ENCODE peak calls at places on chromosomes 12 and 14, in ten cellular contexts. K is prostate gland, S is adrenal gland, G is ovary, A is stomach, W is sigmoid colon, H is A549, E is endothelial cell of umbilical vein, R is body of pancreas, F is uterus. J is an unnamed sample.

GRCh38 chr14:35374273-35374681 is 30.3 kb downstream of the NFKBIA start:
- DNase-seq in W (peak; percentile 83), F (peak; percentile 50), R (no peak), G (no peak), H (peak; percentile 85), S (peak; percentile 92), E (peak; percentile 36), K (no peak), A (peak; percentile 51), J (no peak)

GRCh38 chr14:23457587-23458445 is 11.7 kb upstream of the NGDN start:
- DNase-seq in F (no peak), S (no peak), A (no peak), R (no peak), E (no peak), W (no peak), K (no peak), G (no peak), H (no peak), J (peak; percentile 78)

GRCh38 chr12:41743835-41744234 is 400.8 kb downstream of the GXYLT1 start:
- DNase-seq in G (no peak), R (no peak), W (no peak), E (no peak), K (no peak), A (no peak), F (no peak), H (peak; percentile 25), S (no peak), J (no peak)

GRCh38 chr12:10241781-10242180 is 29.1 kb downstream of the GABARAPL1 start:
- DNase-seq in S (no peak), G (no peak), W (no peak), E (no peak), K (no peak), A (no peak), F (no peak), R (no peak), H (no peak), J (no peak)

GRCh38 chr12:51118706-51119105 is 35.3 kb upstream of the CSRNP2 start:
- DNase-seq in W (no peak), G (no peak), H (no peak), F (no peak), S (no peak), E (no peak), A (no peak), R (no peak), K (no peak), J (no peak)

GRCh38 chr12:69844416-69844815 is 19.4 kb downstream of the MYRFL start:
- DNase-seq in S (no peak), A (no peak), F (no peak), G (no peak), H (no peak), W (no peak), E (no peak), R (no peak), K (no peak), J (no peak)

GRCh38 chr12:2256915-2257314 is 204.1 kb downstream of the CACNA1C start:
- DNase-seq in K (no peak), A (no peak), G (no peak), H (no peak), E (no peak), S (peak; percentile 50), W (no peak), F (no peak), R (no peak), J (no peak)

GRCh38 chr14:78401866-78402265 is 231.7 kb downstream of the NRXN3 start:
- DNase-seq in E (no peak), S (no peak), K (no peak), H (no peak), F (no peak), R (no peak), G (no peak), A (no peak), W (no peak), J (no peak)

GRCh38 chr12:13179159-13180074 is 17.1 kb upstream of the EMP1 start:
- DNase-seq in G (peak; percentile 59), W (peak; percentile 74), S (no peak), E (no peak), H (peak; percentile 33), A (peak; percentile 64), K (peak; percentile 12), F (peak; percentile 67), R (peak; percentile 65), J (peak; percentile 84)

GRCh38 chr12:124404162-124404561 is 109.3 kb downstream of the RFLNA start:
- DNase-seq in H (no peak), W (peak; percentile 77), A (no peak), K (no peak), E (no peak), S (peak; percentile 78), R (no peak), G (peak; percentile 70), F (no peak), J (no peak)

GRCh38 chr14:96206461-96206860 is 1.8 kb downstream of the BDKRB2 start:
- DNase-seq in E (no peak), A (no peak), H (no peak), W (no peak), G (no peak), R (peak; percentile 71), F (no peak), K (peak; percentile 16), S (no peak), J (no peak)

GRCh38 chr12:58608711-58609110 is 311.6 kb downstream of the LRIG3 start:
- DNase-seq in K (no peak), W (no peak), E (no peak), F (no peak), G (no peak), H (no peak), S (no peak), A (no peak), R (no peak), J (no peak)
- H3K4me3 ChIP-seq in K (no peak overlapping the region), W (no peak overlapping the region), E (no peak overlapping the region), F (no peak overlapping the region), G (no peak overlapping the region), H (no peak overlapping the region), S (no peak overlapping the region), A (no peak overlapping the region), R (no peak overlapping the region), J (no peak overlapping the region)

GRCh38 chr14:68809524-68809923 is 16.7 kb upstream of the ZFP36L1 start:
- DNase-seq in K (no peak), F (no peak), E (no peak), G (no peak), A (no peak), R (no peak), S (peak; percentile 24), H (no peak), W (peak; percentile 64), J (no peak)

GRCh38 chr14:68807987-68808386 is 15.1 kb upstream of the ZFP36L1 start:
- DNase-seq in F (no peak), H (no peak), R (no peak), K (no peak), G (peak; percentile 45), A (no peak), E (no peak), S (no peak), W (peak; percentile 68), J (no peak)

GRCh38 chr14:68811161-68811560 is 18.3 kb upstream of the ZFP36L1 start:
- DNase-seq in H (no peak), A (no peak), R (no peak), F (no peak), K (no peak), G (no peak), S (peak; percentile 47), E (no peak), W (no peak), J (no peak)

GRCh38 chr14:68808696-68809095 is 15.8 kb upstream of the ZFP36L1 start:
- DNase-seq in E (no peak), W (peak; percentile 69), G (no peak), F (no peak), S (peak; percentile 33), K (no peak), H (no peak), A (no peak), R (no peak), J (peak; percentile 15)

DNA sequence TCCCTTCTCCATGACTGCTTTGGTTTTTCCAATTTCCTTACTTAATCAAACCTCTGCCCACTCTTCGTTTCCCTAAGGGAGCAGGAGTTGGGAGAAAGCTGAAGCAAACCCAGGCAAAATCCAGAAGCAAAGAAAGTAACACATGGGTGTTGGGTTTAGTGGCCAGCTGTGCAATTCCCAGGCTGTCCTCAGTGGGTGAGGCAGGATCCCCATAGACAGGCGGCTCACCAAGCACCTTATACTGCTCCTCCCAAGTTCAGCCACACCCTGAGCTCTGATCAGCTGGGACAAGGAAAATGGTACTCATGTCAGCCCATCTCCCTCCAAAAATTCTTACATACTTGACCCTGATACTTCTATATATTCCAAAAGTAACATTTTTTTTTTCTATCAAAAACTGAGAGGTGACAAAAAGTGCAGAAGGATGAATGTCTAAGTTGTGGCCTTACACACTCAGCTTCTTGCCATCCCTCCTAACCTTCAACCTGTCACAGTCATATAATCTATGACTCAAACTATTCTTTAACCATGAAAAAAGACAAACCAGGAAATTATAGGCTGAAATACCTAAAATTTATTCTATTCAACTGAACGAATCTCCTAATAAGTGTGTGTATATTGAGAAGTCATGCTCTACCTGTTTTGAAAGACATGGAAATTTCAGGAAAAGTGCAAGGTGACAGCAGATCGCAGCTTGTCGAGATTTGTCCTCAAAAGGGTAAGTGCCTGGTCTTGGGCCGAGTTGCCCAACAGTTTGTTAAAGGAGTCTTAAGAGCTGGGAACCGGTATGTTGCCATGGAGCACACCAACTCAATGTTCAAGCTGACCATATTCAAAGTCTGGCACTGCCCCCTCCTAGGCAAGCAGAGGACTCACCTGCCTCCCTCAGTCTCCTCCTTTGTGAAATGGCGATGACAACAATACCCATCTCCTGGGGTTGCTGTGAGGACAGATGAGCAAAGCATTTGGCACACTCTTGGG is 17.6 kb upstream of the ZFP36L1 start:
- DNase-seq in W (no peak), A (no peak), S (peak; percentile 35), K (no peak), R (peak; percentile 86), G (no peak), F (no peak), E (no peak), H (no peak), J (no peak)
- H3K4me1 ChIP-seq in W (peaks cover 81% of the 10 kb centered on the region), A (peaks cover 73% of the 10 kb centered on the region), S (peaks cover 15% of the 10 kb centered on the region), K (peaks cover 7% of the 10 kb centered on the region), R (peaks cover 81% of the 10 kb centered on the region), G (peaks cover 42% of the 10 kb centered on the region), F (peaks cover 28% of the 10 kb centered on the region), E (peaks cover 20% of the 10 kb centered on the region), H (peaks cover 34% of the 10 kb centered on the region), J (peaks cover 46% of the 10 kb centered on the region)

DNA sequence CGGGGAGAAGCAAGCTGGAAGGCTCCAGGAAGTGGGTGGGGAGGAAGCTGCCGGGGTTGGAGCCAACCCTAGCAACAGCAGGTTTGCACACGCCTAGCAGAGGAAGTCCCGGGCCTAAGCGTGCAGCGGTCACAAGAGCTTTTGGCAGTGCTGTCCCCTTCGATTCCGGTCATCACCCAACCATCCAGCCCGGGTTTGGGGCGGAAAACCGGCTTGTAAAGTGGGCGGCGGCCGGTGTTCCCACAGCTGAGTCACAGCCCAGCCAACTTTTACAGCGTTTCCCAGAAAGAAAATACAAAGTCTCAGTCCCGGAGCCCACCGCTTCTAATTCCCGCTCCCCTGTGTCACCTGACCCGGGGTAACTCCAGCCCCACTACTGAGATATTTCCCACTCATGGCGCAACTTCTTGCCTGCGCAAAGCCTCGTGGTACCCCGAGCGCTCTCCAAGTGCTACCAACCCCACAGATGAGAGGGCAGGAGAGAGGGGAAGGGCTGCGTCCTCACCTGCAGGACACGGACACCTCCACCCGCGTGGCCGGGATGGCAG is 385 bp downstream of the CPNE8 start:
- DNase-seq in F (peak; percentile 79), S (peak; percentile 93), H (peak; percentile 79), A (peak; percentile 64), G (peak; percentile 68), W (peak; percentile 95), K (peak; percentile 69), R (peak; percentile 83), E (peak; percentile 64), J (peak; percentile 56)
- TF ChIP-seq POLR2A in F (peak; percentile 33), S (no peak), H (peak; percentile 49), A (no peak), G (no peak), W (no peak), K (no peak), R (no peak), E (no peak), J (no peak)

GRCh38 chr12:96199465-96199864 is 5.3 kb downstream of the ELK3 start:
- DNase-seq in A (no peak), H (no peak), W (no peak), K (no peak), E (no peak), S (no peak), R (no peak), G (no peak), F (no peak), J (no peak)
- H3K4me3 ChIP-seq in A (no peak overlapping the region), H (no peak overlapping the region), W (no peak overlapping the region), K (no peak overlapping the region), E (peak overlapping the region; percentile 90), S (no peak overlapping the region), R (no peak overlapping the region), G (no peak overlapping the region), F (no peak overlapping the region), J (no peak overlapping the region)

J was measured in Peyer's patch.